ENCODE peak calls at places on chromosomes 3 and 15, in seven cellular contexts. L is stomach, J is upper lobe of left lung, A is sigmoid colon, X is transverse colon, B is GM12878, M is K562. G is an unnamed sample.

GRCh38 chr3:127159547-127159946 is 33.4 kb upstream of the PRR23E start:
- DNase-seq in L (no peak), J (no peak), A (no peak), X (no peak), B (no peak), M (no peak), G (no peak)

GRCh38 chr15:68277131-68277604 is 377 bp upstream of the FEM1B start:
- DNase-seq in L (no peak), J (no peak), A (peak), X (peak), B (no peak), M (no peak), G (no peak)

GRCh38 chr3:139548801-139549200 is 9.3 kb upstream of the RBP1 start:
- DNase-seq in L (no peak), J (no peak), A (no peak), X (no peak), B (no peak), M (no peak), G (no peak)

GRCh38 chr15:90873998-90874605 is 5.7 kb downstream of the FURIN start:
- DNase-seq in L (peak), J (peak), A (no peak), X (peak), B (no peak), M (peak), G (no peak)

GRCh38 chr15:85910796-85911195 is 116.1 kb upstream of the KLHL25 start:
- DNase-seq in L (peak), J (no peak), A (no peak), X (no peak), B (no peak), M (no peak), G (no peak)

GRCh38 chr3:5155241-5155640 is 32.3 kb upstream of the EDEM1 start:
- DNase-seq in L (no peak), J (no peak), A (no peak), X (no peak), B (no peak), M (no peak), G (no peak)

GRCh38 chr3:159627229-159627628 is 361.4 kb upstream of the IL12A start:
- DNase-seq in L (no peak), J (no peak), A (no peak), X (no peak), B (no peak), M (no peak), G (no peak)

GRCh38 chr3:77456881-77457280 is 417.0 kb downstream of the ROBO2 start:
- DNase-seq in L (no peak), J (no peak), A (no peak), X (no peak), B (no peak), M (no peak), G (no peak)

GRCh38 chr15:77632760-77633133 is at the start of gene LINGO1:
- DNase-seq in L (no peak), J (peak), A (no peak), X (no peak), B (no peak), M (peak), G (no peak)

DNA sequence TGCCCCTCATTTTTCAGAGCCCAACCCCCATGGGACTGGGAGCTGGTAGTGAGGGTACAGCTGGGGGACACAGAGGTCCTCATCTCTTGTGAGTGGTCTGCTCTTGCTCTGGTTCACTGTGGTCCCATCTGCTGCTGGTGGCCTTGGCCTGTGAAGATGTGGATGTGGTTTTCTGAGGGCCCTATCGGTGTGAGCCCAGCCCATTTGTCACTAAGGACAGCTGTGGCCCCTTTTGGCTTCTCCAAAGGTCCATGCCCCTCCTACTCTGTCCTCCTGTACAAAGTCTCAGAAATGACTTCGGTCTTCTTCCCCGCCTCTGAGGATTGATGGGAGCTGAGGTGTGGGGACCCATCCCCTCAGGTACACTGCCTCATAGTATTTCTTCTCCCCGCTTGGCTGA is 21.0 kb downstream of the LIPC start:
- DNase-seq in L (no peak), J (no peak), A (peak), X (no peak), B (no peak), M (no peak), G (no peak)
- TF ChIP-seq CTCF in L (no peak), J (no peak), A (no peak), X (no peak), B (no peak), M (no peak), G (no peak)

DNA sequence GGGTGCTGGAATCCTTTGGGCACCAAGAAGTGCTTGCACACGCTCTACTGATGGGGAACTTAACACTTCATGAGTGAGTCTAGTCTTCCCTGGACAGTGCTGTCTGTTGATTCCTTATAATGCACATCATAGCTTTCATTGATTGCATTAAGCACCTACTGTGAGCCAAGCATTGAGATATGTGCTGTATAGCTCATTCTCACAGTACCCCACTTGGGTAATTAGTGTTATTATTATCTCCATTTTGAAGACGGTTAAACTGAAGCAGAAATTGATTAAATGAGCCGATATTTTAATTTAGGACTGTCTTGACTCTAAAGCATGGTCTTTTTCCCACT is 507 bp upstream of the PDHB start:
- DNase-seq in L (no peak), J (no peak), A (no peak), X (no peak), B (no peak), M (no peak), G (no peak)
- TF ChIP-seq EP300 in L (no peak), J (no peak), A (no peak), X (no peak), B (no peak), M (no peak), G (no peak)

GRCh38 chr15:95929232-95929846 is 401.2 kb upstream of the NR2F2 start:
- DNase-seq in L (no peak), J (no peak), A (no peak), X (no peak), B (peak), M (peak), G (no peak)
- TF ChIP-seq POLR2AphosphoS5 in L (no peak), J (no peak), A (no peak), X (no peak), B (no peak), M (peak), G (no peak)

GRCh38 chr3:178772746-178773145 is 236.5 kb downstream of the KCNMB2 start:
- DNase-seq in L (no peak), J (no peak), A (no peak), X (no peak), B (no peak), M (no peak), G (no peak)
- TF ChIP-seq CTCF in L (no peak), J (no peak), A (no peak), X (no peak), B (no peak), M (no peak), G (no peak)

DNA sequence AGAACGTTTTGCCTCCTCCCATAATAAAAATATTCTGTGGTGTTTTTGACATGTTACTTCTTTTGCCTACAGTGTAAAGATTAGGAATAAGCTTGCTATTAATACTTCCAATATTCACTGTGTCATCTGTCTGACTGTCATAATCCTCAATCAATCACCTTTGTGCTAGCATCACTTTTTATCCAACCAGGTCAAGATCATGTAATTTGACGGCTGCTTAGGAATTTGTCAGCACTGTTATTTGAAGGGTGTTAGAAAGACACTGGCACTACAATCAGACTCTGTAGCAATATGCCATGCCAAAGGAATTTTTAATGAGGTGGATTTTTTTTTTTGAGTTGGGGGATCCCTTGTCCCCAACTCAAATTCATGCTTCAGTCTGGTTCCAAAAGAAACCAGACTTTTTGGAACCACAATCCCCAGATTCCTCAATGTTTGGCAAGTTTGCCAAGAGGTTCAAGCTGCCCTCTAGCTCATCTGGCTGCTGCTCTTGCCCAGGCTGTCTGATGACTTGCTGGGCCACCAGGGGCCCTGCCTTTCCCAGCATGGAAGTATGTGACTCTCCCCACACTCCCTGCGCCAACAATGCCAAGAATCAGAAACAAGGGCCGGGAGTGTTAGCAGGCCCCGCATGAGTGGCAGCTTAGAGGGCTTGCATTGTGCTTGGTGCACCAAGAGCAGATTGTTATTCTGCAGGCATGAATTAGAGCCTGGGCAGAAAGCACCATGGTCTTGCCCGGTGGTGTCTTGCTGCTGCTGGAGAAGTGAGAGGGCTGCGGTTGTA is 58.6 kb upstream of the TSC22D2 start:
- DNase-seq in L (no peak), J (peak), A (peak), X (no peak), B (no peak), M (no peak), G (no peak)
- TF ChIP-seq EP300 in L (no peak), J (no peak), A (no peak), X (no peak), B (no peak), M (no peak), G (no peak)